ENCODE peak calls at places on chromosomes 7 and 10, in six cellular contexts. F is neuronal stem cell, X is H9, Z is IMR-90, Y is H1, J is trophoblast cell. M is an unnamed sample. For H3K79me1, the result is how much of the 10 kb centered on the place peaks cover.

GRCh38 chr10:114647545-114648138 is 10.4 kb downstream of the ABLIM1 start:
- DNase-seq in Z (peak), J (no peak), F (no peak), X (no peak), Y (no peak), M (no peak)

GRCh38 chr10:82856953-82857352 is 982.0 kb downstream of the NRG3 start:
- DNase-seq in Z (no peak), Y (no peak), F (no peak), J (no peak), X (no peak), M (no peak)

GRCh38 chr7:114939484-114940097 is 17.7 kb downstream of the MDFIC start:
- DNase-seq in Z (no peak), J (no peak), X (no peak), Y (no peak), F (no peak), M (no peak)

GRCh38 chr7:130394421-130395188 is 14.3 kb downstream of the CPA1 start:
- DNase-seq in F (no peak), Z (no peak), Y (no peak), X (no peak), J (no peak), M (no peak)

GRCh38 chr10:1573334-1573969 is 163.9 kb downstream of the ADARB2 start:
- DNase-seq in J (no peak), X (no peak), Y (no peak), F (no peak), Z (no peak), M (no peak)

GRCh38 chr7:96591900-96592676 is 117.6 kb downstream of the SEM1 start:
- DNase-seq in X (no peak), J (no peak), F (no peak), Y (peak), Z (no peak), M (no peak)

GRCh38 chr10:37741831-37742230 is 115.6 kb downstream of the ZNF248 start:
- DNase-seq in X (no peak), J (no peak), Z (no peak), Y (no peak), F (no peak), M (no peak)

GRCh38 chr7:133863362-133864061 is 263.6 kb upstream of the LRGUK start:
- DNase-seq in F (no peak), X (no peak), Z (no peak), J (no peak), Y (no peak), M (no peak)

GRCh38 chr7:96991850-96992623 is 13.3 kb upstream of the DLX6 start:
- DNase-seq in J (no peak), F (peak), Z (no peak), X (peak), Y (no peak), M (no peak)

GRCh38 chr10:4693967-4694366 is 132.0 kb upstream of the AKR1E2 start:
- DNase-seq in J (no peak), F (no peak), X (no peak), Y (no peak), Z (no peak), M (peak)

GRCh38 chr7:49433794-49434193 is 339.6 kb upstream of the VWC2 start:
- DNase-seq in F (no peak), Z (no peak), X (no peak), Y (no peak), J (no peak), M (no peak)

GRCh38 chr7:121313793-121314676 is 14.8 kb upstream of the WNT16 start:
- DNase-seq in F (no peak), Z (no peak), J (no peak), X (no peak), Y (no peak), M (no peak)

GRCh38 chr7:45974540-45975360 is 53.7 kb upstream of the IGFBP3 start:
- DNase-seq in Y (no peak), X (no peak), J (no peak), Z (no peak), F (no peak), M (no peak)

GRCh38 chr7:150363872-150364271 is 4.8 kb upstream of the REPIN1 start:
- DNase-seq in X (no peak), Z (no peak), J (no peak), F (no peak), Y (no peak), M (no peak)

GRCh38 chr10:71971769-71972555 is 7.8 kb downstream of the CHST3 start:
- DNase-seq in Z (no peak), F (no peak), Y (no peak), J (no peak), X (no peak), M (no peak)

GRCh38 chr7:138890782-138891445 is 90.3 kb downstream of the KIAA1549 start:
- DNase-seq in F (no peak), Z (peak), Y (no peak), J (peak), X (no peak), M (peak)

GRCh38 chr7:39317107-39317506 is 249.1 kb upstream of the YAE1 start:
- DNase-seq in J (no peak), Y (no peak), Z (no peak), X (peak), F (no peak), M (no peak)

GRCh38 chr7:114303301-114303700 is 111.3 kb upstream of the FOXP2 start:
- DNase-seq in J (no peak), F (no peak), X (no peak), Y (no peak), Z (no peak), M (no peak)

GRCh38 chr7:6121141-6121540 is 90.0 kb downstream of the ANKRD61 start:
- DNase-seq in X (no peak), F (no peak), J (no peak), Z (peak), Y (no peak), M (peak)

GRCh38 chr10:782751-783648 is 93.5 kb upstream of the DIP2C start:
- DNase-seq in F (no peak), Y (no peak), J (no peak), X (peak), Z (no peak), M (no peak)

GRCh38 chr7:18125536-18125935 is 97.9 kb upstream of the PRPS1L1 start:
- DNase-seq in J (no peak), Y (no peak), Z (peak), X (no peak), F (no peak), M (peak)

GRCh38 chr10:87675396-87676376 is 16.0 kb downstream of the PAPSS2 start:
- DNase-seq in J (peak), Z (peak), F (no peak), X (no peak), Y (no peak), M (peak)

GRCh38 chr10:88582806-88583583 is at the start of gene RNLS:
- DNase-seq in F (peak), Z (peak), X (peak), Y (peak), J (peak), M (peak)

GRCh38 chr7:26466007-26466406 is 174.3 kb downstream of the SNX10 start:
- DNase-seq in F (no peak), Y (no peak), Z (no peak), J (no peak), X (no peak), M (no peak)

GRCh38 chr10:83886871-83887270 is 252.4 kb upstream of the GHITM start:
- DNase-seq in Z (no peak), Y (no peak), X (no peak), F (no peak), J (no peak), M (no peak)

GRCh38 chr10:8122970-8123369 is 68.5 kb downstream of the GATA3 start:
- DNase-seq in F (no peak), Y (no peak), J (no peak), Z (no peak), X (no peak), M (no peak)

GRCh38 chr7:127819975-127820778 is 168.2 kb downstream of the SND1 start:
- DNase-seq in Y (no peak), J (no peak), F (no peak), X (no peak), Z (peak), M (peak)

GRCh38 chr7:23462846-23463245 is 7.4 kb downstream of the IGF2BP3 start:
- DNase-seq in Z (peak), X (no peak), Y (no peak), J (no peak), F (no peak), M (peak)

GRCh38 chr7:40200791-40201190 is 66.0 kb downstream of the SUGCT start:
- DNase-seq in Z (peak), F (no peak), Y (no peak), J (peak), X (no peak), M (peak)

GRCh38 chr7:149147730-149148653 is 739 bp downstream of the ZNF398 start:
- DNase-seq in Z (peak), X (no peak), Y (no peak), F (peak), J (peak), M (peak)

GRCh38 chr10:93392111-93392510 is 90.0 kb downstream of the MYOF start:
- DNase-seq in X (no peak), Z (peak), Y (no peak), J (no peak), F (no peak), M (no peak)

DNA sequence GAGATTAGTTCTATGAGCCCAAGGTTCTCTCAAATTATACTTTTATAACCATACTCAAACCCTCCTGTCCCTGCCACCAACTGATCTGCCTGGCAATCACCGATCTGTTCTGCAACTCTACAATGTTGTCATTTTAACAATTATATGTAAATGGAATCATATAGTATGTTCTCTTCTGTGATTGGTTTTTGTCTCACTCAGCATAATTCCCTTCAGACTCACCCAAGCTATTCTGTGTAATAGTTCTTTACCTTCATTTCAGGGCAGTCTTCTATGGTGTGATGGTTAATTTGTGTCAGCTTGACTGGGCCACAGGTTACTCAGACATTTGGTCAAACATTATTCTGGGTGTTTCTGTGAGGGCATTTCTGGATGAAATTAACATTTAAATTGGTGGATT is 181.9 kb upstream of the CXCL12 start:
- DNase-seq in F (no peak), Y (no peak), Z (no peak), J (no peak), X (no peak), M (no peak)
- H2AFZ ChIP-seq in F (no peak), Y (no peak), Z (no peak), J (no peak), X (no peak), M (no peak)

DNA sequence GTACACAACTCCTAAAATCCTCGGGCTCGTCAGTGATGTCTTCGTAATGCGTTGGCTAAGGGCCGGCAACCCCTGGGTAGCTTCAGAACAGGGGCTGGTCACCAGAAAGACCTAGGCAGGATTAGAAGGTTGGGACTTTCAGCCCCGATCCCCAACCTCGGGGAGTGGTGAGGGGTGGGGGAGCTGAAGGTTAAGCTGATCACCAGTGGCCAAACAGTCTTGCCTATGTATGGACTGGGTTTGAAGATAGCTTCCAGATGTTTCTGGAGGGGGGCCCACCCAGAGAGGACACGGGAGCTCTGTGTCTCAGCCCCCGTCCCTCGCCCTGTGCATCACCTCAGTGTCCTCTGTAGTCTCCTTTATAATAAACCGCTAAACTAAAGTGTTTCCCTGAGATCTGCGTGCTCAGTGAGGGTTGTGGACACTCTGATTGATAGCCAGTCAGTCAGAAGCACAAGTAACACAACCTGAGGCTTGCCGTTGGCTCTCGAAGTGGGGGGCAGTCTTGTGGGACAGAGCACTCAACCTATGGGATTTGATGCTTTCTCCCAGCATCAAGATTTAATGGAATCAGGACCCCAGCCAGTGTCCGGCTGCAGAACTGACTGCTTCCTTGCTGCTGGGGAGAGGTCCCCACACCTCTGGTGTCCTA is 10.0 kb downstream of the PPP2R2D start:
- DNase-seq in J (no peak), Z (no peak), X (no peak), F (no peak), Y (no peak), M (no peak)
- H3K79me1 ChIP-seq in J (under half), Z (under half), X (under half), F (under half), Y (under half), M (under half)

GRCh38 chr10:113627836-113628235 is 36.0 kb downstream of the NRAP start:
- DNase-seq in Y (no peak), Z (no peak), X (no peak), J (no peak), F (no peak), M (no peak)

GRCh38 chr10:113630929-113631533 is 32.8 kb downstream of the NRAP start:
- DNase-seq in Z (no peak), Y (no peak), F (no peak), X (no peak), J (no peak), M (no peak)

GRCh38 chr10:113631680-113632079 is 32.2 kb downstream of the NRAP start:
- DNase-seq in F (no peak), Z (no peak), J (no peak), Y (no peak), X (no peak), M (no peak)

GRCh38 chr10:113626809-113627370 is 37.0 kb downstream of the NRAP start:
- DNase-seq in Z (no peak), J (no peak), F (no peak), X (no peak), Y (no peak), M (no peak)

GRCh38 chr10:113628607-113629153 is 35.2 kb downstream of the NRAP start:
- DNase-seq in X (no peak), J (no peak), F (no peak), Z (no peak), Y (no peak), M (no peak)
- H3K9ac ChIP-seq in X (no peak), J (no peak), F (no peak), Z (no peak), Y (no peak), M (no peak)

DNA sequence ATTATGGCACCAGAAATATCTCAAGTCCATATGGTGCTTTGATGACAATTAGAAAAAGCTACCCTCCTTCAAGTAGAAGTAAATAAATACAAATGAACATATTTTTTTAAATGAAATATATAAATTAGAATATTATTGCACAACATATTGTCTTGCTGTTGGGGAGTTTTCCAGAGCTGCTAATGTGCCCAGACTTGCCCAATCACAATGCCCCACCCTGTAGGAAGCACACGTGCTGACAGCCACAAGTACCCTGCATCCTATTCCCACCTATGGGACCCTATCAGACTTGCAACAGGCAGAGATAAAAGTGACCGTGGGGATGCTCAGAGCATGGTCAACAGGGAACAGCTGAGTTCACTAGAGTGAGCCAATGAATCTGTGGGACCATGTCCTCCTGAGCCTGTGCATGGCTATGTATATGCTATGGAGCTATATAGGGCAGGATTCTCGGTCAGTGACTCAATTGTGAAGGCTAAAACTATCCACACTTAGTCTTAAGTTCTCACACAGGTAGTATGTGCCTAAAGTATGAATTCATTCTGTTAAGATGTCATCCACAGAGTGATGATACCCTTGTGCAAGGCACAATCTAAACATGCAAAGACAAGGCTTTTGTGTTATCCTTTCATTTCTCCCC is 336.0 kb downstream of the HGF start:
- DNase-seq in Z (no peak), J (no peak), Y (no peak), F (no peak), X (no peak), M (no peak)
- H2AFZ ChIP-seq in Z (no peak), J (no peak), Y (no peak), F (no peak), X (no peak), M (no peak)